ENCODE peak calls at places on chromosome 1, in eight cellular contexts. I is amniotic stem cell, C is HuH-7, E is posterior cingulate gyrus, J is HuH-7.5, N is NCI-H1092, Z is GM18507, H is D341Med. F is an unnamed sample.
A peak's percentile ranks its signal among the peaks of the same experiment; 100 is the strongest.

GRCh38 chr1:48033495-48034050 is 36.4 kb upstream of the TRABD2B start:
- DNase-seq in I (no peak), C (no peak), E (no peak), J (no peak), N (no peak), Z (no peak), H (no peak), F (no peak)

GRCh38 chr1:247295274-247295684 is 36.4 kb downstream of the ZNF496 start:
- DNase-seq in I (no peak), C (no peak), E (no peak), J (no peak), N (no peak), Z (no peak), H (no peak), F (no peak)

GRCh38 chr1:151993084-151993733 is 450 bp downstream of the S100A10 start:
- DNase-seq in I (no peak), C (no peak), E (no peak), J (no peak), N (no peak), Z (no peak), H (no peak), F (no peak)

GRCh38 chr1:43853161-43853921 is 80.3 kb upstream of the ARTN start:
- DNase-seq in I (no peak), C (no peak), E (peak; percentile 50), J (no peak), N (peak; percentile 87), Z (no peak), H (no peak), F (no peak)

GRCh38 chr1:228434674-228435073 is 18.0 kb upstream of the TRIM17 start:
- DNase-seq in I (no peak), C (no peak), E (no peak), J (no peak), N (no peak), Z (no peak), H (no peak), F (no peak)

GRCh38 chr1:151693057-151693651 is 23.4 kb downstream of the CELF3 start:
- DNase-seq in I (no peak), C (peak; percentile 56), E (no peak), J (no peak), N (peak; percentile 27), Z (no peak), H (peak; percentile 76), F (no peak)

GRCh38 chr1:31987231-31987630 is 26.4 kb upstream of the KHDRBS1 start:
- DNase-seq in I (no peak), C (no peak), E (no peak), J (no peak), N (peak; percentile 60), Z (no peak), H (no peak), F (no peak)

GRCh38 chr1:156154317-156154749 is 948 bp downstream of the SEMA4A start:
- DNase-seq in I (no peak), C (no peak), E (no peak), J (no peak), N (no peak), Z (peak; percentile 79), H (no peak), F (no peak)